ENCODE peak calls at places on chromosomes 4 and X, in ten cellular contexts. O is NCI-H748 treated with DMSO at 0.1 percent for 48 hours; F is GM20000; U is aorta; D is activated T-cell treated with anti-CD3 and anti-CD28 coated beads, Interleukin-2, amount 50 U/mL, for 72 hours; J is kidney epithelial cell; R is AG08395; E is NCI-H510A; X is NCI-H1092; C is AG10803. A is an unnamed sample.

GRCh38 chrX:68354869-68355628 is 78.2 kb downstream of the OPHN1 start:
- DNase-seq in X (no peak), D (no peak), E (no peak), F (no peak), J (no peak), C (no peak), R (no peak), U (no peak), O (no peak), A (no peak)

GRCh38 chr4:39664828-39665731 is 26.4 kb upstream of the SMIM14 start:
- DNase-seq in C (peak), D (no peak), X (no peak), R (peak), U (no peak), F (no peak), E (no peak), J (no peak), O (no peak), A (no peak)

GRCh38 chrX:154458116-154458953 is at the start of gene PLXNA3:
- DNase-seq in U (peak), X (peak), O (no peak), D (peak), C (peak), J (no peak), R (peak), F (peak), E (no peak), A (peak)

GRCh38 chr4:72326692-72327632 is 242.1 kb downstream of the ADAMTS3 start:
- DNase-seq in E (no peak), J (no peak), U (no peak), X (peak), C (peak), D (no peak), O (peak), F (peak), R (peak), A (no peak)

GRCh38 chrX:44937606-44938005 is 64.6 kb downstream of the KDM6A start:
- DNase-seq in C (no peak), U (no peak), D (no peak), O (no peak), E (no peak), X (no peak), J (peak), R (no peak), F (no peak), A (no peak)

GRCh38 chrX:27966955-27967354 is 14.3 kb downstream of the DCAF8L1 start:
- DNase-seq in R (no peak), C (peak), X (no peak), J (peak), D (no peak), O (no peak), E (no peak), F (no peak), U (no peak), A (no peak)

GRCh38 chrX:1581132-1581531 is 10.3 kb upstream of the AKAP17A start:
- DNase-seq in X (peak), F (peak), U (no peak), E (no peak), D (peak), J (no peak), R (peak), C (no peak), O (no peak), A (no peak)

GRCh38 chr4:159685406-159686092 is 582.7 kb downstream of the RAPGEF2 start:
- DNase-seq in C (no peak), O (no peak), F (no peak), R (no peak), J (no peak), E (no peak), X (no peak), D (no peak), U (no peak), A (no peak)

GRCh38 chr4:8708401-8709021 is 115.9 kb downstream of the CPZ start:
- DNase-seq in E (no peak), F (no peak), U (no peak), C (no peak), O (no peak), J (no peak), X (no peak), D (no peak), R (no peak), A (no peak)

GRCh38 chrX:47862680-47863079 is 26.0 kb downstream of the ZNF81 start:
- DNase-seq in X (no peak), O (no peak), C (no peak), R (no peak), U (no peak), D (no peak), E (no peak), J (no peak), F (no peak), A (no peak)

GRCh38 chr4:2449511-2450392 is 19.2 kb upstream of the RNF4 start:
- DNase-seq in E (no peak), C (no peak), R (no peak), O (no peak), X (no peak), D (no peak), J (no peak), U (no peak), F (no peak), A (no peak)

GRCh38 chrX:20265726-20266681 is 705 bp downstream of the RPS6KA3 start:
- DNase-seq in J (no peak), U (peak), X (no peak), O (no peak), D (peak), E (peak), F (peak), R (no peak), C (peak), A (peak)

GRCh38 chrX:103215037-103215767 is at the start of gene BEX4:
- DNase-seq in E (peak), D (peak), R (peak), O (peak), C (peak), X (peak), J (no peak), U (peak), F (peak), A (peak)

GRCh38 chr4:172573899-172574298 is 594.7 kb upstream of the GALNT7 start:
- DNase-seq in X (no peak), F (no peak), J (no peak), O (no peak), U (no peak), E (no peak), R (no peak), C (no peak), D (no peak), A (no peak)

GRCh38 chr4:113725963-113726362 is 35.6 kb downstream of the CAMK2D start:
- DNase-seq in R (no peak), U (no peak), J (no peak), O (no peak), X (no peak), F (no peak), E (no peak), D (no peak), C (no peak), A (no peak)

GRCh38 chr4:124184767-124185166 is 527.8 kb downstream of the ANKRD50 start:
- DNase-seq in R (no peak), X (no peak), C (no peak), D (no peak), J (no peak), U (no peak), E (no peak), F (no peak), O (no peak), A (no peak)

GRCh38 chrX:152658302-152658701 is 20.6 kb downstream of the GABRQ start:
- DNase-seq in J (no peak), X (no peak), E (no peak), D (no peak), F (no peak), O (no peak), U (no peak), R (no peak), C (no peak), A (no peak)

GRCh38 chr4:114658776-114659175 is 60.2 kb downstream of the UGT8 start:
- DNase-seq in J (no peak), E (no peak), U (no peak), O (no peak), C (no peak), F (no peak), X (no peak), D (no peak), R (no peak), A (no peak)